ENCODE peak calls at places on chromosomes 2 and 18, in four cellular contexts. G is nephron progenitor cell; C is activated CD4-positive, alpha-beta T cell treated with anti-CD3 and anti-CD28 coated beads, Interleukin-2, amount 50 U/mL, for 4 hours; B is left ventricle myocardium superior. Q is an unnamed sample.

GRCh38 chr2:56729212-56729611 is 545.4 kb downstream of the CCDC85A start:
- DNase-seq in C (no peak), B (no peak), G (no peak), Q (no peak)

GRCh38 chr18:28112056-28112470 is 64.9 kb downstream of the CDH2 start:
- DNase-seq in B (no peak), C (no peak), G (no peak), Q (no peak)

GRCh38 chr2:143284087-143284675 is 155.0 kb downstream of the ARHGAP15 start:
- DNase-seq in C (peak), G (peak), B (no peak), Q (peak)

GRCh38 chr2:71333619-71334018 is 2.0 kb downstream of the ZNF638 start:
- DNase-seq in B (no peak), G (no peak), C (no peak), Q (no peak)

GRCh38 chr2:180449171-180449570 is 442.1 kb upstream of the CWC22 start:
- DNase-seq in C (no peak), B (no peak), G (no peak), Q (no peak)

GRCh38 chr18:50045126-50045525 is 149.8 kb downstream of the MYO5B start:
- DNase-seq in C (no peak), G (no peak), B (no peak), Q (no peak)

GRCh38 chr18:24270358-24270936 is 127.2 kb downstream of the OSBPL1A start:
- DNase-seq in C (no peak), G (no peak), B (no peak), Q (no peak)

GRCh38 chr2:145199832-145200231 is 679.9 kb upstream of the ZEB2 start:
- DNase-seq in C (no peak), B (no peak), G (no peak), Q (no peak)

GRCh38 chr2:11395389-11395788 is 51.0 kb upstream of the ROCK2 start:
- DNase-seq in G (no peak), C (no peak), B (peak), Q (no peak)

GRCh38 chr2:199230091-199230490 is 227.6 kb downstream of the SATB2 start:
- DNase-seq in G (no peak), B (no peak), C (no peak), Q (no peak)

GRCh38 chr18:2173464-2173863 is 397.8 kb downstream of the METTL4 start:
- DNase-seq in B (peak), C (no peak), G (no peak), Q (peak)

GRCh38 chr18:13415736-13416135 is 197.2 kb downstream of the LDLRAD4 start:
- DNase-seq in C (no peak), G (no peak), B (no peak), Q (no peak)

GRCh38 chr18:55401275-55401620 is 186.7 kb downstream of the TCF4 start:
- DNase-seq in B (no peak), C (no peak), G (no peak), Q (no peak)

GRCh38 chr2:58710795-58711279 is 469.7 kb upstream of the FANCL start:
- DNase-seq in B (no peak), C (no peak), G (no peak), Q (peak)